ENCODE peak calls at places on chromosomes 16 and 17, in nine cellular contexts. T is hypothalamus, G is kidney glomerular epithelial cell, Z is NCI-H1092 treated with DMSO at 0.1 percent for 48 hours, K is OCI-LY7, X is aorta, B is GM23248, U is prostate gland, S is fibroblast of lung. I is an unnamed sample.

GRCh38 chr17:602436-602835 is 112.2 kb downstream of the VPS53 start:
- DNase-seq in G (no peak), B (peak; percentile 35), T (no peak), Z (no peak), X (no peak), U (no peak), S (no peak), K (no peak), I (peak; percentile 60)

GRCh38 chr17:28735242-28735722 is 6.7 kb downstream of the NEK8 start:
- DNase-seq in X (no peak), G (no peak), S (no peak), K (no peak), U (no peak), B (no peak), T (no peak), Z (no peak), I (no peak)

GRCh38 chr17:57985675-57985974 is 2.4 kb downstream of the VEZF1 start:
- DNase-seq in X (no peak), U (no peak), T (no peak), K (no peak), G (peak; percentile 61), B (peak; percentile 83), S (peak; percentile 41), Z (no peak), I (no peak)

GRCh38 chr17:45144199-45145034 is 3.9 kb upstream of the HEXIM1 start:
- DNase-seq in S (no peak), K (no peak), G (no peak), U (peak; percentile 56), Z (no peak), T (no peak), X (peak; percentile 88), B (peak; percentile 76), I (no peak)

GRCh38 chr17:59038734-59039133 is 67.9 kb downstream of the TRIM37 start:
- DNase-seq in X (no peak), T (no peak), B (peak; percentile 10), G (no peak), K (no peak), U (no peak), S (peak; percentile 56), Z (no peak), I (no peak)

GRCh38 chr17:70181376-70181775 is 12.0 kb downstream of the KCNJ2 start:
- DNase-seq in X (no peak), Z (peak; percentile 12), S (peak; percentile 31), T (no peak), K (no peak), B (no peak), G (no peak), U (no peak), I (no peak)

GRCh38 chr16:23384878-23385277 is 68.1 kb downstream of the COG7 start:
- DNase-seq in T (no peak), G (no peak), Z (no peak), B (no peak), S (peak; percentile 54), K (no peak), U (peak; percentile 66), X (no peak), I (no peak)

GRCh38 chr17:40515491-40516041 is 14.1 kb upstream of the TNS4 start:
- DNase-seq in K (peak; percentile 16), T (no peak), S (no peak), Z (no peak), U (no peak), X (peak; percentile 25), B (no peak), G (no peak), I (no peak)

GRCh38 chr16:85798901-85799496 is 345 bp downstream of the EMC8 start:
- DNase-seq in X (peak; percentile 78), T (no peak), S (peak; percentile 44), K (peak; percentile 34), B (peak; percentile 68), U (no peak), G (no peak), Z (no peak), I (no peak)